ENCODE peak calls at places on chromosomes 12 and 14, in five cellular contexts. J is stimulated activated CD4-positive, alpha-beta T cell treated with anti-CD3 and anti-CD28 coated beads, Interleukin-4, amount 100 ng/mL, for 4 hours; L is body of pancreas; N is AG04450; G is dermis blood vessel endothelial cell. Y is an unnamed sample.

GRCh38 chr12:70251226-70251625 is 8.0 kb downstream of the CNOT2 start:
- DNase-seq in N (no peak), G (no peak), L (no peak), J (no peak), Y (no peak)

GRCh38 chr12:49748306-49748705 is 6.9 kb downstream of the TMBIM6 start:
- DNase-seq in N (no peak), J (no peak), L (no peak), G (no peak), Y (no peak)

GRCh38 chr12:46556105-46556559 is 183.6 kb upstream of the SLC38A2 start:
- DNase-seq in J (no peak), N (peak; percentile 92), L (no peak), G (peak; percentile 77), Y (peak; percentile 58)

GRCh38 chr14:90759370-90760054 is 56.7 kb downstream of the TTC7B start:
- DNase-seq in J (peak; percentile 14), G (peak; percentile 18), N (no peak), L (no peak), Y (no peak)

GRCh38 chr14:99524804-99525698 is 43.8 kb downstream of the CCNK start:
- DNase-seq in J (no peak), G (peak; percentile 62), L (no peak), N (no peak), Y (peak; percentile 24)

GRCh38 chr12:105157598-105157997 is 50.1 kb downstream of the WASHC4 start:
- DNase-seq in N (no peak), L (no peak), J (no peak), G (no peak), Y (no peak)

GRCh38 chr12:90858261-90858660 is 96.7 kb downstream of the CCER1 start:
- DNase-seq in N (no peak), L (peak; percentile 43), J (no peak), G (peak; percentile 23), Y (peak; percentile 28)

GRCh38 chr12:88325076-88325827 is 183.1 kb downstream of the TMTC3 start:
- DNase-seq in J (no peak), L (peak; percentile 4), G (peak; percentile 77), N (peak; percentile 83), Y (peak; percentile 88)

GRCh38 chr14:63727231-63727735 is 582 bp downstream of the SGPP1 start:
- DNase-seq in J (no peak), G (peak; percentile 58), N (peak; percentile 2), L (peak; percentile 52), Y (peak; percentile 51)

GRCh38 chr12:108645686-108646596 is 12.2 kb upstream of the SELPLG start:
- DNase-seq in L (no peak), N (no peak), J (no peak), G (no peak), Y (no peak)

GRCh38 chr12:124053855-124054254 is 80.8 kb downstream of the ZNF664 start:
- DNase-seq in L (peak; percentile 19), J (no peak), N (peak; percentile 18), G (peak; percentile 85), Y (peak; percentile 92)